ENCODE peak calls at places on chromosome 3, in ten cellular contexts. I is esophagus squamous epithelium; H is cardiac muscle cell; Z is CD8-positive, alpha-beta memory T cell; X is heart left ventricle; Q is GM23338; W is pancreas; F is OCI-LY7; T is heart right ventricle; U is left lung. A is an unnamed sample.

GRCh38 chr3:106342386-106342785 is 473.6 kb upstream of the CBLB start:
- DNase-seq in Q (no peak), X (no peak), U (no peak), H (no peak), I (no peak), Z (no peak), T (no peak), F (no peak), W (no peak), A (no peak)

GRCh38 chr3:12483364-12483763 is 916 bp upstream of the TSEN2 start:
- DNase-seq in T (no peak), F (peak; percentile 13), I (no peak), U (no peak), X (no peak), Z (no peak), Q (no peak), W (no peak), H (no peak), A (no peak)

GRCh38 chr3:57446318-57446841 is 97.8 kb downstream of the DNAH12 start:
- DNase-seq in I (no peak), H (no peak), Z (no peak), F (no peak), X (no peak), U (no peak), W (no peak), Q (no peak), T (no peak), A (no peak)

GRCh38 chr3:11288786-11289637 is 16.8 kb downstream of the ATG7 start:
- DNase-seq in F (no peak), W (no peak), H (no peak), X (no peak), T (peak; percentile 25), I (no peak), Q (no peak), U (no peak), Z (no peak), A (no peak)

GRCh38 chr3:126111566-126112475 is 27.9 kb upstream of the SLC41A3 start:
- DNase-seq in Q (no peak), W (peak; percentile 7), T (no peak), I (no peak), H (no peak), Z (no peak), U (no peak), F (no peak), X (no peak), A (peak; percentile 44)

GRCh38 chr3:61824553-61825135 is 263.3 kb downstream of the PTPRG start:
- DNase-seq in I (no peak), U (no peak), X (no peak), W (no peak), F (peak; percentile 46), H (no peak), Q (no peak), Z (no peak), T (no peak), A (no peak)

GRCh38 chr3:4731543-4732111 is 238.5 kb downstream of the ITPR1 start:
- DNase-seq in X (no peak), F (no peak), T (no peak), Q (no peak), I (no peak), U (no peak), W (no peak), Z (no peak), H (no peak), A (no peak)

GRCh38 chr3:177633671-177634207 is 436.5 kb upstream of the TBL1XR1 start:
- DNase-seq in Z (no peak), W (no peak), T (no peak), Q (no peak), U (no peak), X (no peak), I (no peak), F (no peak), H (no peak), A (no peak)

GRCh38 chr3:171811059-171811912 is 1.0 kb upstream of the PLD1 start:
- DNase-seq in X (peak; percentile 34), F (no peak), I (no peak), H (no peak), U (no peak), Z (no peak), T (peak; percentile 53), W (no peak), Q (no peak), A (no peak)

GRCh38 chr3:43747641-43748040 is 56.9 kb downstream of the ABHD5 start:
- DNase-seq in H (no peak), Z (no peak), F (no peak), W (no peak), X (no peak), T (no peak), Q (no peak), U (no peak), I (no peak), A (no peak)

GRCh38 chr3:46463868-46464241 is 850 bp downstream of the LTF start:
- DNase-seq in T (no peak), W (no peak), Q (peak; percentile 10), Z (no peak), X (no peak), F (no peak), H (no peak), U (no peak), I (no peak), A (peak; percentile 59)
- H3K4me1 ChIP-seq in T (no peaks in the 10 kb centered on the region), W (no peaks in the 10 kb centered on the region), Q (peaks cover 6% of the 10 kb centered on the region), Z (no peaks in the 10 kb centered on the region), X (peaks cover 29% of the 10 kb centered on the region), F (no peaks in the 10 kb centered on the region), H (no peaks in the 10 kb centered on the region), U (peaks cover 49% of the 10 kb centered on the region), I (no peaks in the 10 kb centered on the region), A (no peaks in the 10 kb centered on the region)

GRCh38 chr3:148792540-148792939 is 35.1 kb upstream of the CPB1 start:
- DNase-seq in W (no peak), T (no peak), I (no peak), H (no peak), X (no peak), U (no peak), F (no peak), Z (no peak), Q (no peak), A (no peak)
- H3K27ac ChIP-seq in W (no peak overlapping the region), T (no peak overlapping the region), I (no peak overlapping the region), H (no peak overlapping the region), X (no peak overlapping the region), U (no peak overlapping the region), F (no peak overlapping the region), Z (no peak overlapping the region), Q (no peak overlapping the region), A (no peak overlapping the region)

GRCh38 chr3:123633530-123633929 is 48.7 kb upstream of the HACD2 start:
- DNase-seq in Z (no peak), Q (no peak), T (no peak), I (no peak), W (no peak), F (no peak), H (no peak), U (no peak), X (no peak), A (no peak)

GRCh38 chr3:123629747-123630047 is 44.8 kb upstream of the HACD2 start:
- DNase-seq in X (no peak), Q (peak; percentile 64), T (no peak), H (no peak), W (no peak), Z (no peak), U (no peak), I (no peak), F (no peak), A (no peak)

GRCh38 chr3:123634149-123635051 is 49.5 kb upstream of the HACD2 start:
- DNase-seq in W (no peak), I (no peak), Z (no peak), X (no peak), H (no peak), Q (no peak), F (no peak), T (no peak), U (no peak), A (no peak)

GRCh38 chr3:123635220-123635619 is 50.4 kb upstream of the HACD2 start:
- DNase-seq in F (no peak), Z (no peak), T (no peak), Q (peak; percentile 21), I (no peak), X (no peak), W (no peak), U (no peak), H (no peak), A (peak; percentile 61)

GRCh38 chr3:123632161-123632655 is 47.4 kb upstream of the HACD2 start:
- DNase-seq in T (peak; percentile 25), W (no peak), I (no peak), Z (no peak), U (no peak), H (peak; percentile 44), Q (peak; percentile 52), X (peak; percentile 46), F (no peak), A (no peak)
- H3K4me3 ChIP-seq in T (no peak overlapping the region), W (no peak overlapping the region), I (no peak overlapping the region), Z (no peak overlapping the region), U (no peak overlapping the region), H (no peak overlapping the region), Q (no peak overlapping the region), X (no peak overlapping the region), F (no peak overlapping the region), A (no peak overlapping the region)

GRCh38 chr3:50155891-50156290 is 767 bp downstream of the SEMA3F start:
- DNase-seq in W (no peak), X (no peak), H (no peak), F (no peak), Z (no peak), I (no peak), U (no peak), T (no peak), Q (peak; percentile 39), A (no peak)
- H3K4me1 ChIP-seq in W (no peaks in the 10 kb centered on the region), X (peaks cover 50% of the 10 kb centered on the region), H (peaks cover 37% of the 10 kb centered on the region), F (peaks cover 5% of the 10 kb centered on the region), Z (peaks cover 16% of the 10 kb centered on the region), I (peaks cover 45% of the 10 kb centered on the region), U (peaks cover 50% of the 10 kb centered on the region), T (peaks cover 7% of the 10 kb centered on the region), Q (peaks cover 43% of the 10 kb centered on the region), A (no peaks in the 10 kb centered on the region)

GRCh38 chr3:156681003-156681402 is 6.6 kb downstream of the TIPARP start:
- DNase-seq in I (no peak), Z (no peak), F (no peak), U (peak; percentile 41), X (peak; percentile 59), T (peak; percentile 82), W (peak; percentile 44), H (no peak), Q (peak; percentile 79), A (no peak)
- H3K27ac ChIP-seq in I (peak overlapping the region; percentile 57), Z (no peak overlapping the region), F (no peak overlapping the region), U (peak overlapping the region; percentile 47), X (peak overlapping the region; percentile 30), T (peak overlapping the region; percentile 62), W (no peak overlapping the region), H (no peak overlapping the region), Q (no peak overlapping the region), A (no peak overlapping the region)

A was measured in aorta.